ENCODE peak calls at places on chromosomes 1 and 21, in six cellular contexts. T is HepG2, J is HCT116, N is K562, I is GM12878, D is H1. Z is an unnamed sample.

GRCh38 chr1:243910612-243911011 is 60.6 kb upstream of the AKT3 start:
- DNase-seq in T (no peak), J (no peak), N (no peak), I (no peak), D (no peak), Z (no peak)

GRCh38 chr1:186876436-186876835 is 47.7 kb downstream of the PLA2G4A start:
- DNase-seq in T (no peak), J (no peak), N (no peak), I (no peak), D (no peak), Z (no peak)

GRCh38 chr21:44291936-44292811 is 6.5 kb downstream of the AIRE start:
- DNase-seq in T (no peak), J (no peak), N (peak; percentile 92), I (no peak), D (no peak), Z (no peak)

GRCh38 chr1:71049951-71050598 is 2.5 kb upstream of the PTGER3 start:
- DNase-seq in T (peak; percentile 64), J (peak; percentile 61), N (peak; percentile 43), I (peak; percentile 25), D (no peak), Z (peak; percentile 81)

GRCh38 chr1:86429122-86429725 is 5.3 kb downstream of the CLCA2 start:
- DNase-seq in T (no peak), J (no peak), N (no peak), I (no peak), D (no peak), Z (no peak)

GRCh38 chr1:35769759-35770446 is at the start of gene CLSPN:
- DNase-seq in T (peak; percentile 94), J (peak; percentile 91), N (peak; percentile 99), I (peak; percentile 86), D (peak; percentile 97), Z (peak; percentile 99)

GRCh38 chr1:165228111-165228655 is 128.3 kb downstream of the LMX1A start:
- DNase-seq in T (no peak), J (no peak), N (no peak), I (no peak), D (no peak), Z (no peak)

GRCh38 chr1:232529747-232530146 is 100.2 kb downstream of the SIPA1L2 start:
- DNase-seq in T (no peak), J (peak; percentile 86), N (no peak), I (no peak), D (no peak), Z (no peak)

GRCh38 chr1:3914911-3915310 is 14.8 kb upstream of the C1orf174 start:
- DNase-seq in T (no peak), J (no peak), N (no peak), I (no peak), D (no peak), Z (no peak)

GRCh38 chr1:30757196-30757949 is at the start of gene LAPTM5:
- DNase-seq in T (no peak), J (no peak), N (no peak), I (no peak), D (no peak), Z (no peak)

GRCh38 chr1:54955359-54955758 is 25.1 kb upstream of the TMEM61 start:
- DNase-seq in T (no peak), J (no peak), N (no peak), I (no peak), D (no peak), Z (no peak)

GRCh38 chr1:239662950-239663349 is 276.6 kb downstream of the CHRM3 start:
- DNase-seq in T (no peak), J (no peak), N (no peak), I (no peak), D (no peak), Z (no peak)

GRCh38 chr21:35475006-35475405 is 425.9 kb upstream of the RUNX1 start:
- DNase-seq in T (no peak), J (no peak), N (no peak), I (no peak), D (no peak), Z (no peak)

GRCh38 chr21:29181799-29182470 is 51.5 kb downstream of the MAP3K7CL start:
- DNase-seq in T (peak; percentile 40), J (peak; percentile 36), N (no peak), I (no peak), D (no peak), Z (no peak)

GRCh38 chr1:9942399-9942938 is 722 bp downstream of the LZIC start:
- DNase-seq in T (peak; percentile 58), J (no peak), N (peak; percentile 42), I (peak; percentile 55), D (no peak), Z (no peak)

GRCh38 chr1:50105430-50105829 is 3.3 kb upstream of the ELAVL4 start:
- DNase-seq in T (no peak), J (no peak), N (peak; percentile 25), I (no peak), D (no peak), Z (no peak)

GRCh38 chr1:67052741-67053534 is 1.0 kb downstream of the SLC35D1 start:
- DNase-seq in T (peak; percentile 44), J (no peak), N (peak; percentile 31), I (no peak), D (no peak), Z (peak; percentile 23)

GRCh38 chr21:37000381-37000780 is 6.1 kb upstream of the RIPPLY3 start:
- DNase-seq in T (no peak), J (peak; percentile 19), N (no peak), I (no peak), D (no peak), Z (no peak)

GRCh38 chr1:180270767-180271639 is 40.9 kb downstream of the LHX4 start:
- DNase-seq in T (peak; percentile 30), J (no peak), N (peak; percentile 63), I (no peak), D (peak; percentile 51), Z (no peak)

GRCh38 chr1:53771648-53772047 is 32.7 kb upstream of the GLIS1 start:
- DNase-seq in T (no peak), J (no peak), N (no peak), I (no peak), D (no peak), Z (no peak)

GRCh38 chr1:240462277-240462676 is 149.7 kb downstream of the GREM2 start:
- DNase-seq in T (no peak), J (no peak), N (no peak), I (no peak), D (no peak), Z (no peak)

GRCh38 chr21:28392436-28392835 is 600.2 kb downstream of the LTN1 start:
- DNase-seq in T (no peak), J (no peak), N (no peak), I (no peak), D (no peak), Z (no peak)

DNA sequence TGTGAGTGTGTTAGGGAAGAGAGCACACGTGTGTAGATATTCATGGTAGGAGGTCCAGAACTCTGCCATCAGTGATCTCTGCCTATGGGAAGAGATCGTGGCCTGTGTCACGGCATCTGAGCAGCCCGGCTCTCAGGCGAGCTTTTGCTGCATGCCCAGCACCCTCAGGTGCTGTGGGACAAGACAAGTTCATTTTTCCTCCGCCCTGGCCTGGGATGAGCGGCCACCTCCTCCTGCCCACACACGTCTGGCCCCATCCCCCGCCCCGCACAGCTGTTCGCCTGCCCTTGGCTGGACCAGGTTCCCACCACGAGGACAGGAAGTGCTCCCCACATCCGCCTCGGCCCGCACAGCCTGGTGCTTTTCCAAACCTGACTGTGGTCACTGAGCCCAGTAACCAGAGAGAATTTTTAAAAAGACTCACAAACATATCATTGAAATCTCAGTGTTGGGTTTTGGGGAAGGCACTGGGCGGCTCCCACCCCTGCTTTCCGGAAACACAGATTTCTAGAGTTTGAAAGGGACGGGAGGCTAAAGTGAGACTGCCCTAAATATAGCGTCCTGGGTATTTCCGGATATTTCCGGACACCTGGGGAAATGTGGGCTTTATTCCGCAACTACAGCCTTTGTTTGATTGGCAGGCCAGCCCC is 18.0 kb downstream of the BMP8A start:
- DNase-seq in T (no peak), J (no peak), N (no peak), I (peak; percentile 54), D (no peak), Z (no peak)
- TF ChIP-seq ZNF274 in T (no peak), J (no peak), N (no peak), I (no peak), D (no peak), Z (no peak)

GRCh38 chr1:93324486-93325464 is 20.9 kb upstream of the DR1 start:
- DNase-seq in T (no peak), J (peak; percentile 35), N (no peak), I (no peak), D (no peak), Z (no peak)
- H3K9ac ChIP-seq in T (no peak overlapping the region), J (no peak overlapping the region), N (no peak overlapping the region), I (no peak overlapping the region), D (no peak overlapping the region), Z (no peak overlapping the region)

DNA sequence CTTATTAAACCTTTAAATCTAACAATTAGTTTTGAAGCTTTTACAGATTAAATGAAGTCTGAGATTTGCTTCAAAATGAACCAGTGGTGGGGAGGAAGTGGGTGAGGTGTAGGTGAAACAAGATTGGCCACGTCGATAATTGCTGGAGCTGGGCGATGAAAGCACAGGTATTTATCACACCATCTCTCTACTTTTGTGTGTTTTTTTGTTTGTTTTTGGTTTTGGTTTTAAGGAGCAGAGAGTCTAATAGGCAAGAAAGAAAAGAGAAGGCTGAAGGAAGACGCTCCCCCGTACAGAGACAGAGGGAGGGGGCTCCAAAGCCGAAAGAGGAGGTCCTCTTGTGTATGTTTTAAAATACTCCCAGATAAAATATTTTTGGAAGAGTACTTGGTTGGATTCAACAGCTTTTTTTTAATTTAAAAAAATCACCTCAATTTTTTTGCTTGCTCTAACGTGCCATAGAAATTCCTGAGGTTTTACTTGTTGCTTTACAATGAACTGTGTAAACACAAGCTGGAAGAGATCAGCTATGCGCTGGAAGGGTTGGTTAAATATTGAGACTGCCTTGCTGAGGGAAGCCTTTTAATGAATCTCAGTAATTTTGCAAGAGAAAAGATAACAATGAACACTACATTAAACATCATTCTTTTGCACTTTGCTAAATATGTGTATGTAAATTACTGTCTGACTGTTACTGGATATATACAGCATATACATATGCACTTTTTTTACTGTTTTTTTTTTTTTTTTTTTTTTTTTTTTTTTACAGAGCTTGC is 6.7 kb upstream of the LGALS8 start:
- DNase-seq in T (peak; percentile 93), J (no peak), N (no peak), I (no peak), D (no peak), Z (no peak)
- TF ChIP-seq ZNF274 in T (no peak), J (no peak), N (no peak), I (no peak), D (no peak), Z (no peak)

DNA sequence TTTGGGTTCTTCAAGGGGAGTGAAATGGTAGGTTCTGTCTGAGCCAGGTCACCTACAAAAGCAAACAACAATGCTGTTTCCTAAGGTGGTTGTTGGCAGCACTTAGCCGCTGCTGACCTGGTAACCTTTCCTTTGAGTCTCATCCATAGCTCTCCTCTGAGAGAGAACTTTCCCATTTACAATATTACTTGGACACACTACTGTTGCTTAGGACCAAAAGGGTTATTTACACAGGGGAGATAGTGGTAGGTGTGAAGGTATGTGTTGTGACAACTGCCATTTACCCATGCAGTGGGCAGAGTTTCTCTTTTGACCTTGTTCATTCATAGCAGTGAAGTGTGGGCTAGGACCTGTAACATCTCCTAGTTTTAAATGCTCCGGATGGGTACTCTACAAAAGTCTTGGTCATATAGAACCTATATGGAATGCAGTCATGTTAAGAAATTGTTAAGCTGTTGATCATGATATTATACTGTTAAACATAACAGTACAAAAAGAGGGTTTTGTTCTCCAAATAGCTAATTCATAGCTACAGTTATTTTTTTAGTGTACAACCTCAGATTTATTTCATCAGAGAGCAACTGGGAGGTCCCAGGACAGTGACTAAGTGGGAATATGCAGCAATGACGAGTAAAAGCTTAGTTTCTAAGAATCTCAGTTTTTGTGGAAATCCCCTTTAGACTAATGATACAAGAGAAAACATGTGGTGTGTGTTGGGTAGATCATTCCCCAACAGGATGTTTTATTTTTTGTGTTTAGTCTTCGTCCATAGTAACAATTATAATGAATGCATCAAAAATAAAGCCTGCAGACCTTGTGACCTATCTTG is 219.7 kb downstream of the NFIA start:
- DNase-seq in T (peak; percentile 56), J (no peak), N (no peak), I (no peak), D (no peak), Z (no peak)
- H3K9ac ChIP-seq in T (no peak overlapping the region), J (no peak overlapping the region), N (no peak overlapping the region), I (no peak overlapping the region), D (no peak overlapping the region), Z (no peak overlapping the region)